ENCODE peak calls at places on chromosomes 1 and 21, in five cellular contexts. Q is IMR-90, O is trophoblast cell, N is neuronal stem cell, H is mesendoderm. L is an unnamed sample.
A peak's percentile ranks its signal among the peaks of the same experiment; 100 is the strongest.

GRCh38 chr1:80445021-80445420 is 1355.7 kb upstream of the ADGRL2 start:
- DNase-seq in Q (no peak), H (peak; percentile 9), N (no peak), O (no peak), L (no peak)

GRCh38 chr1:77938656-77939055 is 40.2 kb downstream of the FUBP1 start:
- DNase-seq in H (no peak), N (no peak), O (no peak), Q (no peak), L (no peak)

GRCh38 chr1:172498858-172499257 is 34.1 kb upstream of the SUCO start:
- DNase-seq in O (no peak), N (no peak), Q (no peak), H (no peak), L (no peak)

GRCh38 chr1:109935451-109935900 is 24.8 kb downstream of the CSF1 start:
- DNase-seq in O (no peak), N (no peak), H (no peak), Q (no peak), L (no peak)

GRCh38 chr1:247204177-247204647 is 32.4 kb upstream of the ZNF124 start:
- DNase-seq in O (no peak), H (peak; percentile 26), N (no peak), Q (no peak), L (no peak)

GRCh38 chr1:234231061-234231892 is 142.0 kb upstream of the COA6 start:
- DNase-seq in Q (no peak), H (no peak), N (no peak), O (peak; percentile 56), L (peak; percentile 86)

GRCh38 chr21:37294674-37295073 is 27.5 kb upstream of the VPS26C start:
- DNase-seq in N (no peak), O (no peak), Q (no peak), H (no peak), L (no peak)

GRCh38 chr1:58395355-58395754 is 151.2 kb downstream of the OMA1 start:
- DNase-seq in H (peak; percentile 86), Q (peak; percentile 91), N (no peak), O (peak; percentile 30), L (peak; percentile 36)

GRCh38 chr1:2322065-2322571 is 69.2 kb downstream of the MORN1 start:
- DNase-seq in N (peak; percentile 70), Q (peak; percentile 80), H (peak; percentile 81), O (peak; percentile 95), L (peak; percentile 61)

GRCh38 chr1:156704166-156704711 is 1.1 kb downstream of the CRABP2 start:
- DNase-seq in Q (no peak), N (no peak), O (no peak), H (peak; percentile 49), L (no peak)

GRCh38 chr1:156705918-156706646 is 699 bp upstream of the CRABP2 start:
- DNase-seq in Q (peak; percentile 34), H (peak; percentile 97), N (peak; percentile 95), O (peak; percentile 77), L (peak; percentile 93)

GRCh38 chr1:156704930-156705320 is 458 bp downstream of the CRABP2 start:
- DNase-seq in H (peak; percentile 56), O (peak; percentile 85), N (no peak), Q (peak; percentile 75), L (no peak)

GRCh38 chr1:156706647-156707008 is 1.2 kb upstream of the CRABP2 start:
- DNase-seq in O (peak; percentile 65), H (peak; percentile 91), N (peak; percentile 78), Q (no peak), L (peak; percentile 82)

GRCh38 chr1:156705321-156705917 is at the start of gene CRABP2:
- DNase-seq in H (peak; percentile 80), O (peak; percentile 69), Q (no peak), N (peak; percentile 78), L (no peak)
- H3K4me1 ChIP-seq in H (peaks cover 36% of the 10 kb centered on the region), O (peaks cover 60% of the 10 kb centered on the region), Q (peaks cover 44% of the 10 kb centered on the region), N (peaks cover 50% of the 10 kb centered on the region), L (peaks cover 17% of the 10 kb centered on the region)

GRCh38 chr1:32426489-32427255 is 32.4 kb upstream of the BSDC1 start:
- DNase-seq in H (peak; percentile 27), Q (no peak), N (no peak), O (peak; percentile 14), L (peak; percentile 75)
- H2AK5ac ChIP-seq in H (no peak overlapping the region), Q (no peak overlapping the region), N (no peak overlapping the region), O (no peak overlapping the region), L (no peak overlapping the region)

DNA sequence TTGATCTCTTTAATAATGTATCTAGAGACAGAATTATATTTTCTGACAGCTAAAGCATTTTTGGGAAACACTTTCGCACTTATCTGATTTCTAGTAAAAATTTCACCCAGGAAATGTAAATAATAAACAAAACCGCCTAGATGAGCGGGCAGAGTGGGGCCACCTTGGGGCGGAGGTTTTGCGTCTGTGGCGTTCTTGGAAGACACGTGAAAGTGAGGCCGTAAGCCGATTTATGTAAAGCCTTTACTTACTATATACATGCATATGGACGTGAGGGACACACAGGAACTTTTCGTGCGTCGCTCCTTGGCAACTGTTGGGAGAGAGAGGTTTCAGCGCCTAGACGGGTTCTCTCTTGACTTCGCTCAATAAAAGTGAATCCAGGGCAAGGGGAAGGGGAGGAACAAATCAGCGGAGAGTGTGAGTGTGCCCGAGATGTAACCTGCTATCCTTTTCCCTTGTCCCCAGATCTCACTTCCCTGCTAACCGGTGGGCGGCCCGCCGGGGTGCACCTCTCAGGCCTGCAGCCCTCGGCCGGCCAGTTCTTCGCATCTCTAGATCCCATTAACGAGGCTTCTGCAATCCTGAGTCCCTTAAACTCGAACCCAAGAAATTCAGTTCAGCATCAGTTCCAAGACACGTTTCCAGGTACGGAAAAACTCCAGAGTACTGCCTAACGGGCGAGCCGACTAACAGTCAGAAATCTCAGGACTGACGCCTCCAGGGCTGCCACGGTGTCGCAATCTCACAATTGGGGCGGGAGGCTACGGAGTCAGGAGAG is 1.7 kb downstream of the HLX start:
- DNase-seq in H (peak; percentile 76), Q (peak; percentile 87), N (no peak), O (peak; percentile 67), L (peak; percentile 57)
- H3K23ac ChIP-seq in H (no peak overlapping the region), Q (peak overlapping the region; percentile 99), N (no peak overlapping the region), O (no peak overlapping the region), L (no peak overlapping the region)

GRCh38 chr1:107787299-107787698 is 177.7 kb downstream of the VAV3 start:
- DNase-seq in O (no peak), H (peak; percentile 55), N (no peak), Q (no peak), L (peak; percentile 41)
- H3K4me1 ChIP-seq in O (no peaks in the 10 kb centered on the region), H (peaks cover 3% of the 10 kb centered on the region), N (no peaks in the 10 kb centered on the region), Q (no peaks in the 10 kb centered on the region), L (no peaks in the 10 kb centered on the region)

GRCh38 chr1:31706384-31707058 is 2.7 kb upstream of the COL16A1 start:
- DNase-seq in O (no peak), H (no peak), Q (peak; percentile 21), N (no peak), L (no peak)
- H2AK5ac ChIP-seq in O (no peak overlapping the region), H (no peak overlapping the region), Q (no peak overlapping the region), N (no peak overlapping the region), L (no peak overlapping the region)

DNA sequence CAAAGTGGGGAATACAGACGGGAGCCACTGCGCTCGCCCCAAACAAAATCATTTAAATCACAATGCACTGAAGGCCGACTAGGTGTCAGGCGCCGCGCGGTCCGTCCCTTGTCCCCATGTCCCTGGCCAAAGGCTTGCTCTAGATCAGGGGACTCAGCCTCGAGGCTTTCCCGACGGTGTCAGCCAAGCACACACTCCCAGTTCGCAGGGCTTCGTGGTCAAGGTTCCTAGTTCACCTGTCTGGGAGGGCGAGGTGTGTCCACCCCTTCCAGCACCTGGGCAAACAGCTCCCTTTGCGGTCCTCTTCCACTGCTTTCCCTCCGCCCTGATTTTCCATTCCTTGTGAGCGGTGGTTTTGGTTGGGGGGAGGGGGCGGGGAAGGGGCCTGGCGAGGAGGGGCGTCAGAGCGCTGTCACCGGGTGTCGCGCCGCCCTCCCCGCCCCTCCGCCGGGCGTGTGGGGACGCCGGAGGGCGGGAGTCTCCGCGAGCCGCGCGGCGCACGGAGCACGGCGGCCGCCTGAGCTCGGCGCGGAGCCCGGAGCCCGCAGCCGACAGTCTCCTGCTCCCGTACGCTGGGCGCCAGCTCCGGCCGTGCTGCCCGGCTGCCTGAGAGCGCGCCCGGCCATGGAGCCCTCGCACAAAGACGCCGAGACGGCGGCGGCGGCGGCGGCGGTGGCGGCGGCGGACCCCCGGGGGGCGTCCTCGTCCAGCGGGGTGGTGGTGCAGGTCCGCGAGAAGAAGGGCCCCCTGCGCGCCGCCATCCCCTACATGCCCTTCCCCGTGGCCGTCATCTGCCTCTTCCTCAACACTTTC is at the start of gene STUM:
- DNase-seq in H (peak; percentile 67), O (peak; percentile 69), N (peak; percentile 55), Q (peak; percentile 9), L (peak; percentile 73)
- H3K23ac ChIP-seq in H (peak within 1 kb of the TSS; percentile 68), O (no peak within 1 kb of the TSS), N (peak within 1 kb of the TSS; percentile 49), Q (no peak within 1 kb of the TSS), L (no peak within 1 kb of the TSS)